ENCODE peak calls at places on chromosomes 6 and 20, in four cellular contexts. One of them, this sample, is unnamed.

GRCh38 chr6:32439139-32439538 is 548 bp upstream of the HLA-DRA start:
- DNase-seq in H9: no peak
- DNase-seq in IMR-90: no peak
- DNase-seq in H1: no peak
- DNase-seq in this sample: no peak

GRCh38 chr6:119179062-119179461 is 100.6 kb upstream of the FAM184A start:
- DNase-seq in H9: no peak
- DNase-seq in IMR-90: no peak
- DNase-seq in H1: no peak
- DNase-seq in this sample: peak; percentile 35

GRCh38 chr6:29737707-29738630 is 14.7 kb downstream of the HLA-F start:
- DNase-seq in H9: peak; percentile 84
- DNase-seq in IMR-90: peak; percentile 66
- DNase-seq in H1: peak; percentile 84
- DNase-seq in this sample: peak; percentile 76

GRCh38 chr20:25251019-25251418 is 3.1 kb downstream of the PYGB start:
- DNase-seq in H9: peak; percentile 14
- DNase-seq in IMR-90: no peak
- DNase-seq in H1: peak; percentile 24
- DNase-seq in this sample: no peak

GRCh38 chr6:166853371-166854325 is 102.7 kb downstream of the RNASET2 start:
- DNase-seq in H9: peak; percentile 72
- DNase-seq in IMR-90: no peak
- DNase-seq in H1: no peak
- DNase-seq in this sample: peak; percentile 40

GRCh38 chr20:51221791-51222408 is 199.0 kb upstream of the KCNG1 start:
- DNase-seq in H9: peak; percentile 72
- DNase-seq in IMR-90: peak; percentile 68
- DNase-seq in H1: peak; percentile 55
- DNase-seq in this sample: peak; percentile 97

GRCh38 chr6:11021003-11021402 is 23.1 kb downstream of the ELOVL2 start:
- DNase-seq in H9: no peak
- DNase-seq in IMR-90: no peak
- DNase-seq in H1: no peak
- DNase-seq in this sample: no peak

GRCh38 chr6:38271081-38271480 is 368.6 kb downstream of the BTBD9 start:
- DNase-seq in H9: no peak
- DNase-seq in IMR-90: peak; percentile 57
- DNase-seq in H1: no peak
- DNase-seq in this sample: no peak

GRCh38 chr20:14616003-14616402 is 278.6 kb upstream of the FLRT3 start:
- DNase-seq in H9: no peak
- DNase-seq in IMR-90: no peak
- DNase-seq in H1: no peak
- DNase-seq in this sample: no peak

GRCh38 chr6:129835691-129836090 is 25.4 kb downstream of the TMEM244 start:
- DNase-seq in H9: no peak
- DNase-seq in IMR-90: peak; percentile 79
- DNase-seq in H1: no peak
- DNase-seq in this sample: no peak

GRCh38 chr20:47325242-47325641 is 31.3 kb downstream of the ZMYND8 start:
- DNase-seq in H9: no peak
- DNase-seq in IMR-90: no peak
- DNase-seq in H1: no peak
- DNase-seq in this sample: no peak

GRCh38 chr6:31738048-31738979 is 1.5 kb upstream of the MSH5 start:
- DNase-seq in H9: peak; percentile 38
- DNase-seq in IMR-90: peak; percentile 89
- DNase-seq in H1: no peak
- DNase-seq in this sample: peak; percentile 80

GRCh38 chr20:51372176-51372803 is 170.2 kb downstream of the NFATC2 start:
- DNase-seq in H9: peak; percentile 86
- DNase-seq in IMR-90: peak; percentile 74
- DNase-seq in H1: peak; percentile 85
- DNase-seq in this sample: peak; percentile 85

GRCh38 chr6:116682334-116682712 is 1.3 kb downstream of the KPNA5 start:
- DNase-seq in H9: no peak
- DNase-seq in IMR-90: peak; percentile 55
- DNase-seq in H1: no peak
- DNase-seq in this sample: peak; percentile 8

GRCh38 chr6:137112067-137112355 is 61.4 kb downstream of the IL22RA2 start:
- DNase-seq in H9: no peak
- DNase-seq in IMR-90: peak; percentile 36
- DNase-seq in H1: no peak
- DNase-seq in this sample: no peak

GRCh38 chr20:34096699-34097420 is 15.2 kb downstream of the EIF2S2 start:
- DNase-seq in H9: no peak
- DNase-seq in IMR-90: peak; percentile 86
- DNase-seq in H1: no peak
- DNase-seq in this sample: no peak

GRCh38 chr6:31114540-31114876 is at the start of gene PSORS1C1:
- DNase-seq in H9: peak; percentile 61
- DNase-seq in IMR-90: peak; percentile 95
- DNase-seq in H1: no peak
- DNase-seq in this sample: peak; percentile 88

GRCh38 chr6:47451162-47451561 is 26.4 kb upstream of the CD2AP start:
- DNase-seq in H9: no peak
- DNase-seq in IMR-90: no peak
- DNase-seq in H1: no peak
- DNase-seq in this sample: no peak

GRCh38 chr6:28105286-28105685 is 19.1 kb upstream of the ZSCAN16 start:
- DNase-seq in H9: no peak
- DNase-seq in IMR-90: no peak
- DNase-seq in H1: no peak
- DNase-seq in this sample: peak; percentile 36

GRCh38 chr6:157283900-157284737 is 39.2 kb downstream of the TMEM242 start:
- DNase-seq in H9: no peak
- DNase-seq in IMR-90: no peak
- DNase-seq in H1: no peak
- DNase-seq in this sample: no peak

GRCh38 chr6:147873826-147874225 is 365.3 kb downstream of the SAMD5 start:
- DNase-seq in H9: no peak
- DNase-seq in IMR-90: peak; percentile 41
- DNase-seq in H1: no peak
- DNase-seq in this sample: no peak

GRCh38 chr6:3939964-3940363 is 90.8 kb downstream of the FAM50B start:
- DNase-seq in H9: no peak
- DNase-seq in IMR-90: peak; percentile 84
- DNase-seq in H1: no peak
- DNase-seq in this sample: no peak

GRCh38 chr20:2093200-2093781 is 8.3 kb upstream of the STK35 start:
- DNase-seq in H9: peak; percentile 59
- DNase-seq in IMR-90: no peak
- DNase-seq in H1: peak; percentile 58
- DNase-seq in this sample: peak; percentile 48

GRCh38 chr20:44598413-44599290 is 16.3 kb downstream of the PKIG start:
- DNase-seq in H9: no peak
- DNase-seq in IMR-90: no peak
- DNase-seq in H1: no peak
- DNase-seq in this sample: peak; percentile 72

GRCh38 chr6:85866758-85867401 is 224.2 kb upstream of the SYNCRIP start:
- DNase-seq in H9: no peak
- DNase-seq in IMR-90: no peak
- DNase-seq in H1: no peak
- DNase-seq in this sample: no peak

GRCh38 chr6:92767101-92767500 is 652.3 kb downstream of the EPHA7 start:
- DNase-seq in H9: no peak
- DNase-seq in IMR-90: no peak
- DNase-seq in H1: no peak
- DNase-seq in this sample: no peak

GRCh38 chr6:134342972-134343371 is 25.1 kb upstream of the SGK1 start:
- DNase-seq in H9: no peak
- DNase-seq in IMR-90: no peak
- DNase-seq in H1: no peak
- DNase-seq in this sample: no peak

GRCh38 chr6:166262738-166263515 is 45.3 kb downstream of the PRR18 start:
- DNase-seq in H9: no peak
- DNase-seq in IMR-90: no peak
- DNase-seq in H1: no peak
- DNase-seq in this sample: no peak

GRCh38 chr20:38870733-38871559 is 55.3 kb upstream of the FAM83D start:
- DNase-seq in H9: no peak
- DNase-seq in IMR-90: peak; percentile 1
- DNase-seq in H1: no peak
- DNase-seq in this sample: peak; percentile 56

GRCh38 chr6:143596857-143597256 is 80.9 kb upstream of the PHACTR2 start:
- DNase-seq in H9: no peak
- DNase-seq in IMR-90: peak; percentile 71
- DNase-seq in H1: no peak
- DNase-seq in this sample: peak; percentile 51

GRCh38 chr6:167990016-167990945 is 7.2 kb upstream of the KIF25 start:
- DNase-seq in H9: no peak
- DNase-seq in IMR-90: no peak
- DNase-seq in H1: peak; percentile 39
- DNase-seq in this sample: no peak

GRCh38 chr20:19851863-19852262 is 93.8 kb downstream of the RIN2 start:
- DNase-seq in H9: no peak
- DNase-seq in IMR-90: no peak
- DNase-seq in H1: no peak
- DNase-seq in this sample: no peak

GRCh38 chr6:125984311-125984710 is 2.0 kb upstream of the TRMT11 start:
- DNase-seq in H9: no peak
- DNase-seq in IMR-90: peak; percentile 83
- DNase-seq in H1: no peak
- DNase-seq in this sample: no peak

GRCh38 chr20:11676618-11677289 is 240.9 kb upstream of the BTBD3 start:
- DNase-seq in H9: peak; percentile 71
- DNase-seq in IMR-90: peak; percentile 42
- DNase-seq in H1: peak; percentile 86
- DNase-seq in this sample: peak; percentile 70

GRCh38 chr6:106063448-106063850 is 22.7 kb upstream of the PRDM1 start:
- DNase-seq in H9: no peak
- DNase-seq in IMR-90: peak; percentile 73
- DNase-seq in H1: no peak
- DNase-seq in this sample: no peak

GRCh38 chr6:35195120-35195780 is 18.5 kb upstream of the SCUBE3 start:
- DNase-seq in H9: no peak
- DNase-seq in IMR-90: no peak
- DNase-seq in H1: no peak
- DNase-seq in this sample: no peak

GRCh38 chr6:167676666-167677421 is 149.9 kb upstream of the AFDN start:
- DNase-seq in H9: peak; percentile 54
- DNase-seq in IMR-90: no peak
- DNase-seq in H1: no peak
- DNase-seq in this sample: no peak

DNA sequence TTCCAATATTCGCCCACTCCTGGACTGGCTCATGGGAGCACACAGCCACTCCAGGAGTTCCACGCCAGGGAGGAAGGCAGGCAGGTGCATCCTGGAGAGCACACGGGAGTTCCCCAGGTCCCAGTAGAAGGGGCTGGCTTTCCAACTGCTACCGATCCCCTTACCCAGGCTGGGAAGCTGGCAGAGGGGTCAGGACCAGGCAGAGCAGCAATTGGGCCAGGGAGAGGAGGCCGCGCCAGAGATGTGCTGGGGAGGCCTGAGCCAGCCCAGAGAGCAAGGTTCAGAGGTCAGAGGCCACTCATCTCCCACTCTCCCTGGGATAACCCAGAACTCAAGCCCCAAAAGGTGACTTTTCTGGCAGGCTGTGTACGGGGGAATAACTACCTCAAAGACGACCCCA is 111.0 kb downstream of the DLL1 start:
- DNase-seq in H9: no peak
- DNase-seq in IMR-90: no peak
- DNase-seq in H1: no peak
- DNase-seq in this sample: no peak
- H3K23ac ChIP-seq in H9: no peak overlapping the region
- H3K23ac ChIP-seq in IMR-90: no peak overlapping the region
- H3K23ac ChIP-seq in H1: no peak overlapping the region
- H3K23ac ChIP-seq in this sample: no peak overlapping the region

GRCh38 chr20:32585519-32586127 is 490 bp upstream of the NOL4L start:
- DNase-seq in H9: no peak
- DNase-seq in IMR-90: no peak
- DNase-seq in H1: peak; percentile 68
- DNase-seq in this sample: no peak
- H4K5ac ChIP-seq in H9: no peak overlapping the region
- H4K5ac ChIP-seq in IMR-90: no peak overlapping the region
- H4K5ac ChIP-seq in H1: no peak overlapping the region
- H4K5ac ChIP-seq in this sample: no peak overlapping the region

DNA sequence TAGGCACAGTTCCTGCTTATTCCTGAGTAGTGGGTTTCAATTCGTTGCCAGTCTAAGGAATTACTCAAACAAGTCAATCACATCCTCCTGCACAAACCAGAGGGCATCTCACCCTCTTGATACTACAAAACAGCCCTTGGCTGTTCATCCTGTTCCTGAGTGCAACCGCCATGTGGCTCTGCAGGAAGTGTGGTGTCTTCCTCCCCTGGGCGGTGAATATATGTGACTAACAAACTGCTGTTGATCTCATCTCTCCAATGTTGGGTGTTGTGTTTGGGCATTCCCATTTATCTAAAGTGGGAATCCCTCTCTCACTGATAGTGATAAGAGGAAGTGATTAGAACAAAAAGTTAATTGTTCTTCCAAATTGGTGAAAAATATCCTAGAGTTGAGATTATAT is 163.0 kb downstream of the TBX18 start:
- DNase-seq in H9: no peak
- DNase-seq in IMR-90: no peak
- DNase-seq in H1: no peak
- DNase-seq in this sample: peak; percentile 67
- H3K23ac ChIP-seq in H9: no peak overlapping the region
- H3K23ac ChIP-seq in IMR-90: no peak overlapping the region
- H3K23ac ChIP-seq in H1: no peak overlapping the region
- H3K23ac ChIP-seq in this sample: no peak overlapping the region

DNA sequence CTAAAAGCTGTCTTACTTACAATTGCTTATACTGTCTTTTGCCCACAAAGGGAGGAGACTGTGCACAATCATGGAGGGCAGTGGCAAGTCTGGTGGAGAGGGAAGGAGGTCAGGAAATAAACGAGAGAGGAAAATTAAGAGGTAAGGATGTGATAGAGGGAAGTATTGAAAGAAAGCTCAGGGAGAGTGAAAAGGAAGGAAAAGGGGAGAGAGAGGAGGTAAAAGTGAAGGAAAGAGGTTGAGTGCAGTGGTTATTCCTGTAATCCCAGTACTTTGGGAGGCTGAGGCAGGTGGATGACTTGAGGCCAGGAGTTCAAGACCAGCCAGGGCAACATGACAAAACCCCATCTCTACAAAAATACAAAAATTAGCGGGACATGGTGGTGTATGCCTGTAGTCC is 82.7 kb upstream of the EPB41L1 start:
- DNase-seq in H9: no peak
- DNase-seq in IMR-90: no peak
- DNase-seq in H1: no peak
- DNase-seq in this sample: no peak
- H4K5ac ChIP-seq in H9: no peak overlapping the region
- H4K5ac ChIP-seq in IMR-90: no peak overlapping the region
- H4K5ac ChIP-seq in H1: no peak overlapping the region
- H4K5ac ChIP-seq in this sample: no peak overlapping the region

DNA sequence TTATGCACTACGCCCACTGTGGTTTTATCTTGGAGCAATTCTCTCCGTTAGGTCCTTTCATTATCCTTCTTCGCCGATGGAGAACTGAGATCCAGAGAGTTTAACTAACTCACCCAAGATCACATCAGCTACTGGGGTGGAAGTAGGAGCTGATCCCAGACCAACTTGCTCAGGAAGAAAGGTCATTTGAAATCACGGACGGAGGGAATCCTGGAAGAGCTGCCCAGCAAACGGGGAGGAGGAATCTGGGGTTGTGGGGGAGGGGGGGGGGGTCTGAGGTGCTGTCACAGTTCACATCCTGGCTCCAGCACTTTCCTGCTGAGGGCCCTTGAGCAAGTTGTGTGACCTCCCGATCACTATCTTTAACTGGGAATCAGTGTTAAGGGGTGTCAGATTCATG is 62.0 kb downstream of the NPEPL1 start:
- DNase-seq in H9: no peak
- DNase-seq in IMR-90: no peak
- DNase-seq in H1: no peak
- DNase-seq in this sample: no peak
- H3K23ac ChIP-seq in H9: no peak overlapping the region
- H3K23ac ChIP-seq in IMR-90: no peak overlapping the region
- H3K23ac ChIP-seq in H1: no peak overlapping the region
- H3K23ac ChIP-seq in this sample: no peak overlapping the region